ENCODE peak calls at places on chromosomes 3 and 15, in nine cellular contexts. B, R, I, D, P, E, J, A and M are unnamed samples.

GRCh38 chr15:78075490-78076230 is 1.9 kb downstream of the TBC1D2B start:
- DNase-seq in I (peak; percentile 41), B (no peak), E (peak; percentile 75), D (peak; percentile 77), P (peak; percentile 28), J (no peak), R (no peak), A (peak; percentile 91), M (no peak)

GRCh38 chr15:78950906-78951840 is 6.3 kb upstream of the CTSH start:
- DNase-seq in A (peak; percentile 45), E (peak; percentile 40), P (no peak), D (no peak), J (no peak), R (no peak), B (no peak), I (no peak), M (no peak)

GRCh38 chr3:105527949-105528348 is 161.2 kb downstream of the ALCAM start:
- DNase-seq in R (no peak), A (peak; percentile 57), I (no peak), E (no peak), D (no peak), P (no peak), B (peak; percentile 73), J (no peak), M (no peak)

GRCh38 chr15:78396976-78397375 is 41.0 kb upstream of the IREB2 start:
- DNase-seq in A (no peak), R (no peak), I (no peak), D (peak; percentile 90), J (no peak), B (no peak), P (no peak), E (peak; percentile 80), M (peak; percentile 41)

GRCh38 chr15:29151111-29151857 is 118.3 kb downstream of the NSMCE3 start:
- DNase-seq in J (no peak), B (no peak), E (no peak), P (no peak), I (no peak), A (no peak), D (no peak), R (no peak), M (no peak)

GRCh38 chr3:135992072-135992471 is 26.5 kb downstream of the PPP2R3A start:
- DNase-seq in E (no peak), D (no peak), I (peak; percentile 73), B (no peak), R (no peak), P (no peak), J (no peak), A (peak; percentile 92), M (no peak)

GRCh38 chr15:31214864-31215489 is 111.7 kb upstream of the KLF13 start:
- DNase-seq in I (no peak), A (no peak), P (no peak), J (no peak), B (no peak), R (no peak), D (no peak), E (peak; percentile 33), M (no peak)

GRCh38 chr15:88920186-88920891 is 7.2 kb upstream of the MFGE8 start:
- DNase-seq in D (no peak), R (no peak), A (peak; percentile 79), B (no peak), J (no peak), P (no peak), E (no peak), I (peak; percentile 74), M (peak; percentile 61)

GRCh38 chr15:33150516-33150915 is 44.0 kb downstream of the FMN1 start:
- DNase-seq in R (no peak), P (no peak), A (no peak), I (peak; percentile 41), J (no peak), D (no peak), B (no peak), E (peak; percentile 64), M (no peak)

GRCh38 chr3:44555753-44556152 is 760 bp downstream of the ZKSCAN7 start:
- DNase-seq in E (peak; percentile 1), I (no peak), R (no peak), P (no peak), D (no peak), J (no peak), B (no peak), A (peak; percentile 8), M (no peak)

GRCh38 chr3:23685484-23686258 is 120.1 kb upstream of the UBE2E1 start:
- DNase-seq in P (no peak), B (no peak), I (peak; percentile 95), E (peak; percentile 98), J (no peak), R (no peak), D (no peak), A (peak; percentile 99), M (peak; percentile 38)

GRCh38 chr15:41043276-41043675 is 72.8 kb downstream of the INO80 start:
- DNase-seq in R (no peak), D (no peak), B (no peak), E (no peak), I (no peak), P (no peak), J (no peak), A (no peak), M (no peak)

GRCh38 chr15:60740787-60741354 is 261.9 kb upstream of the ICE2 start:
- DNase-seq in D (no peak), I (no peak), E (no peak), R (no peak), A (no peak), B (no peak), P (no peak), J (no peak), M (no peak)

GRCh38 chr3:189233225-189233858 is 61.6 kb downstream of the TPRG1 start:
- DNase-seq in B (peak; percentile 49), E (peak; percentile 75), R (no peak), J (no peak), D (no peak), A (peak; percentile 71), I (peak; percentile 16), P (peak; percentile 54), M (no peak)

GRCh38 chr3:180679178-180680096 is at the start of gene CCDC39:
- DNase-seq in I (peak; percentile 28), J (peak; percentile 33), R (peak; percentile 52), D (no peak), E (peak; percentile 70), P (peak; percentile 91), A (peak; percentile 79), B (peak; percentile 83), M (peak; percentile 38)

GRCh38 chr3:131772278-131772893 is 262.4 kb downstream of the CPNE4 start:
- DNase-seq in P (no peak), D (no peak), I (no peak), J (no peak), B (no peak), A (no peak), R (no peak), E (no peak), M (no peak)

GRCh38 chr15:61556037-61556648 is 327.0 kb upstream of the RORA start:
- DNase-seq in E (no peak), P (no peak), I (peak; percentile 48), A (peak; percentile 70), R (no peak), J (no peak), D (no peak), B (no peak), M (no peak)

GRCh38 chr3:25455316-25456232 is 27.5 kb downstream of the RARB start:
- DNase-seq in D (no peak), I (no peak), E (no peak), P (peak; percentile 34), R (no peak), B (no peak), J (no peak), A (peak; percentile 58), M (no peak)

GRCh38 chr3:115683773-115684172 is 60.5 kb downstream of the GAP43 start:
- DNase-seq in D (no peak), J (no peak), R (no peak), P (no peak), I (no peak), A (no peak), E (no peak), B (no peak), M (no peak)

GRCh38 chr3:141294848-141295247 is 63.2 kb downstream of the PXYLP1 start:
- DNase-seq in P (no peak), B (no peak), J (no peak), A (peak; percentile 89), D (no peak), E (no peak), I (peak; percentile 39), R (no peak), M (peak; percentile 30)

GRCh38 chr3:156620260-156620659 is 54.1 kb upstream of the TIPARP start:
- DNase-seq in I (no peak), P (no peak), R (no peak), B (peak; percentile 6), D (no peak), E (peak; percentile 60), J (no peak), A (peak; percentile 51), M (peak; percentile 55)